ENCODE peak calls at places on chromosomes 2 and 18, in four cellular contexts. U is NT2/D1, O is fibroblast of lung, G is trophoblast cell. S is an unnamed sample.

GRCh38 chr18:39462436-39462835 is 1896.8 kb upstream of the CELF4 start:
- DNase-seq in U (no peak), O (peak), G (no peak), S (no peak)

GRCh38 chr18:36187138-36187825 is at the start of gene MOCOS:
- DNase-seq in U (peak), O (peak), G (peak), S (no peak)

GRCh38 chr18:76006151-76006550 is 488.9 kb downstream of the ZNF516 start:
- DNase-seq in U (no peak), O (no peak), G (no peak), S (no peak)

GRCh38 chr2:7133521-7133920 is 216.3 kb downstream of the RNF144A start:
- DNase-seq in U (no peak), O (no peak), G (no peak), S (no peak)

GRCh38 chr2:219453691-219454131 is 19.1 kb downstream of the SPEG start:
- DNase-seq in U (no peak), O (peak), G (no peak), S (no peak)

GRCh38 chr18:67041334-67041733 is 437.4 kb upstream of the CDH19 start:
- DNase-seq in U (no peak), O (no peak), G (no peak), S (peak)

GRCh38 chr2:142286618-142287017 is 155.8 kb upstream of the LRP1B start:
- DNase-seq in U (peak), O (no peak), G (no peak), S (no peak)

GRCh38 chr2:157894694-157895450 is 18.7 kb upstream of the ACVR1 start:
- DNase-seq in U (no peak), O (peak), G (no peak), S (no peak)

GRCh38 chr18:78683191-78684010 is 296.2 kb upstream of the SALL3 start:
- DNase-seq in U (no peak), O (no peak), G (no peak), S (no peak)

GRCh38 chr2:17976871-17977746 is 98.6 kb downstream of the KCNS3 start:
- DNase-seq in U (no peak), O (peak), G (no peak), S (no peak)

GRCh38 chr2:199288424-199288823 is 169.3 kb downstream of the SATB2 start:
- DNase-seq in U (no peak), O (no peak), G (no peak), S (no peak)
- H3K9ac ChIP-seq in U (no peak), O (no peak), G (no peak), S (no peak)

GRCh38 chr2:121974919-121975654 is 219.6 kb downstream of the TSN start:
- DNase-seq in U (peak), O (peak), G (peak), S (peak)
- H3K4me3 ChIP-seq in U (no peak), O (peak), G (no peak), S (peak)

DNA sequence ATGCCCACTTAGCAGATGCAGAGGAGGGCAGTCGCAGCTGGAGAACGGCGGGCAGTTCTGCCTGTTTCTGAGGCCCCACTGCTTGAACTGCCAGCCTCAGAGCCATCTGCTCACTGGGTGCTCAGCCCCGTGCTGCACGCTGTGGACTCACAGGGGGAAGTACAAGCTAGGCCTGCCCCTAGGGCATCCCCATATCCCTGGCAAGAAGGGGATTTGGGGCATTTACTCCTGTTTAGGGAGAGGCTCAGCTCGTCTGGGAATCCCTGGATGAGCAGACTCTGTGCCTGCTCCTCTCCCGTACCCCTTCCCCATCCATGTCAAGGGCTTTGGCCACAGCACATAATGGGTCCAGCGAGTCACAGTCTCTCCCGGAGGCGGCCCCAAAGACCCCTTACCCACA is 169.8 kb upstream of the PKDCC start:
- DNase-seq in U (no peak), O (no peak), G (no peak), S (no peak)
- H3K9ac ChIP-seq in U (no peak), O (no peak), G (no peak), S (no peak)

GRCh38 chr2:201182650-201183372 is at the start of gene CASP10:
- DNase-seq in U (no peak), O (peak), G (peak), S (no peak)
- H3K4me3 ChIP-seq in U (peak), O (peak), G (no peak), S (peak)

S was measured in SK-N-MC.